ENCODE peak calls at places on chromosomes 2 and 18, in five cellular contexts. R is activated B cell treated with CpG ODN at 0.5 μM for 24 hours, X is WERI-Rb-1, H is ureter, N is T-helper 17 cell. U is an unnamed sample.

GRCh38 chr2:134897932-134898331 is 20.7 kb upstream of the CCNT2 start:
- DNase-seq in R (no peak), X (no peak), H (no peak), N (no peak), U (peak)

GRCh38 chr18:37483221-37483971 is 82.2 kb downstream of the CELF4 start:
- DNase-seq in R (no peak), X (peak), H (no peak), N (no peak), U (peak)

GRCh38 chr2:8583400-8584173 is 98.3 kb upstream of the ID2 start:
- DNase-seq in R (peak), X (peak), H (peak), N (peak), U (peak)

GRCh38 chr2:132747046-132747445 is 77.0 kb upstream of the LYPD1 start:
- DNase-seq in R (no peak), X (no peak), H (no peak), N (no peak), U (no peak)

GRCh38 chr2:120566331-120567035 is 169.2 kb upstream of the GLI2 start:
- DNase-seq in R (no peak), X (no peak), H (peak), N (no peak), U (no peak)

GRCh38 chr18:62883937-62884735 is 168.8 kb downstream of the PHLPP1 start:
- DNase-seq in R (no peak), X (no peak), H (no peak), N (no peak), U (no peak)

GRCh38 chr2:40218679-40219078 is 233.2 kb downstream of the SLC8A1 start:
- DNase-seq in R (no peak), X (no peak), H (peak), N (no peak), U (no peak)

GRCh38 chr2:43776317-43776716 is 2.5 kb downstream of the DYNC2LI1 start:
- DNase-seq in R (no peak), X (no peak), H (no peak), N (no peak), U (no peak)

GRCh38 chr2:48438266-48438665 is 91.7 kb upstream of the STON1 start:
- DNase-seq in R (no peak), X (no peak), H (no peak), N (no peak), U (no peak)

GRCh38 chr2:43465234-43465633 is 130.6 kb downstream of the THADA start:
- DNase-seq in R (no peak), X (no peak), H (no peak), N (no peak), U (no peak)

GRCh38 chr2:28377984-28378678 is 14.5 kb upstream of the FOSL2 start:
- DNase-seq in R (no peak), X (no peak), H (peak), N (no peak), U (no peak)

GRCh38 chr2:171390941-171391516 is 42.8 kb downstream of the METTL8 start:
- DNase-seq in R (no peak), X (no peak), H (no peak), N (no peak), U (no peak)

GRCh38 chr2:42806786-42807185 is 14.4 kb upstream of the HAAO start:
- DNase-seq in R (no peak), X (no peak), H (no peak), N (no peak), U (no peak)

GRCh38 chr2:46194856-46195255 is 102.4 kb upstream of the EPAS1 start:
- DNase-seq in R (no peak), X (no peak), H (no peak), N (no peak), U (no peak)

GRCh38 chr2:18651842-18652774 is 62.7 kb upstream of the NT5C1B start:
- DNase-seq in R (no peak), X (no peak), H (no peak), N (no peak), U (no peak)

GRCh38 chr2:70828914-70829824 is 6.4 kb downstream of the CD207 start:
- DNase-seq in R (no peak), X (no peak), H (no peak), N (no peak), U (no peak)

GRCh38 chr2:120245520-120245835 is 7.2 kb upstream of the RALB start:
- DNase-seq in R (no peak), X (peak), H (peak), N (no peak), U (peak)

GRCh38 chr2:23235292-23235691 is 149.7 kb upstream of the KLHL29 start:
- DNase-seq in R (no peak), X (no peak), H (no peak), N (no peak), U (no peak)

GRCh38 chr18:48623468-48624220 is 84.8 kb downstream of the CTIF start:
- DNase-seq in R (no peak), X (no peak), H (no peak), N (no peak), U (no peak)

GRCh38 chr2:108268001-108268400 is 20.7 kb upstream of the SULT1C2 start:
- DNase-seq in R (no peak), X (no peak), H (no peak), N (no peak), U (no peak)

GRCh38 chr2:167294775-167295140 is 406.5 kb downstream of the XIRP2 start:
- DNase-seq in R (no peak), X (no peak), H (no peak), N (no peak), U (no peak)

GRCh38 chr2:237955640-237956401 is 11.0 kb upstream of the UBE2F start:
- DNase-seq in R (no peak), X (no peak), H (no peak), N (no peak), U (no peak)

GRCh38 chr2:235508371-235509160 is 14.7 kb downstream of the AGAP1 start:
- DNase-seq in R (no peak), X (no peak), H (no peak), N (no peak), U (no peak)

GRCh38 chr2:230418341-230419016 is 2.5 kb downstream of the SP100 start:
- DNase-seq in R (no peak), X (no peak), H (no peak), N (no peak), U (no peak)

GRCh38 chr18:48943736-48944527 is 6.8 kb downstream of the SMAD7 start:
- DNase-seq in R (no peak), X (no peak), H (no peak), N (no peak), U (no peak)

U was measured in NCI-H82.